ENCODE peak calls at places on chromosome X, in four cellular contexts. U is transverse colon, S is GM12878, R is K562. H is an unnamed sample.

GRCh38 chrX:100098660-100099375 is 311.3 kb downstream of the PCDH19 start:
- DNase-seq in U (no peak), S (no peak), R (no peak), H (no peak)

GRCh38 chrX:66914082-66914481 is 275.2 kb upstream of the EDA2R start:
- DNase-seq in U (peak; percentile 19), S (no peak), R (no peak), H (no peak)

GRCh38 chrX:153926594-153926862 is 464 bp upstream of the ARHGAP4 start:
- DNase-seq in U (no peak), S (no peak), R (no peak), H (no peak)

GRCh38 chrX:72052415-72053090 is 79.2 kb downstream of the RTL5 start:
- DNase-seq in U (no peak), S (no peak), R (no peak), H (no peak)

GRCh38 chrX:8849462-8849861 is 48.3 kb upstream of the FAM9A start:
- DNase-seq in U (no peak), S (no peak), R (no peak), H (no peak)

GRCh38 chrX:113305496-113305895 is 464.9 kb upstream of the AMOT start:
- DNase-seq in U (no peak), S (no peak), R (no peak), H (no peak)

GRCh38 chrX:155027509-155028066 is 944 bp downstream of the FUNDC2 start:
- DNase-seq in U (no peak), S (no peak), R (no peak), H (peak; percentile 67)

GRCh38 chrX:55342533-55343501 is 78.1 kb upstream of the PAGE3 start:
- DNase-seq in U (peak; percentile 39), S (peak; percentile 21), R (peak; percentile 41), H (no peak)

GRCh38 chrX:41779941-41780340 is 56.0 kb downstream of the GPR82 start:
- DNase-seq in U (no peak), S (no peak), R (no peak), H (no peak)

GRCh38 chrX:136761410-136761809 is 19.3 kb downstream of the ARHGEF6 start:
- DNase-seq in U (no peak), S (no peak), R (no peak), H (no peak)

GRCh38 chrX:134377537-134377936 is 82.4 kb upstream of the HPRT1 start:
- DNase-seq in U (no peak), S (no peak), R (no peak), H (no peak)

GRCh38 chrX:141814213-141814857 is 23.8 kb upstream of the MAGEC3 start:
- DNase-seq in U (no peak), S (no peak), R (no peak), H (no peak)
- H3K27ac ChIP-seq in U (no peak overlapping the region), S (no peak overlapping the region), R (no peak overlapping the region), H (no peak overlapping the region)

GRCh38 chrX:13688384-13688771 is 550 bp upstream of the RAB9A start:
- DNase-seq in U (no peak), S (no peak), R (no peak), H (no peak)

GRCh38 chrX:13690836-13691235 is 1.9 kb downstream of the RAB9A start:
- DNase-seq in U (no peak), S (no peak), R (no peak), H (no peak)

GRCh38 chrX:13689519-13690211 is 737 bp downstream of the RAB9A start:
- DNase-seq in U (no peak), S (no peak), R (no peak), H (no peak)

GRCh38 chrX:13687203-13687602 is 1.7 kb upstream of the RAB9A start:
- DNase-seq in U (no peak), S (no peak), R (no peak), H (no peak)

DNA sequence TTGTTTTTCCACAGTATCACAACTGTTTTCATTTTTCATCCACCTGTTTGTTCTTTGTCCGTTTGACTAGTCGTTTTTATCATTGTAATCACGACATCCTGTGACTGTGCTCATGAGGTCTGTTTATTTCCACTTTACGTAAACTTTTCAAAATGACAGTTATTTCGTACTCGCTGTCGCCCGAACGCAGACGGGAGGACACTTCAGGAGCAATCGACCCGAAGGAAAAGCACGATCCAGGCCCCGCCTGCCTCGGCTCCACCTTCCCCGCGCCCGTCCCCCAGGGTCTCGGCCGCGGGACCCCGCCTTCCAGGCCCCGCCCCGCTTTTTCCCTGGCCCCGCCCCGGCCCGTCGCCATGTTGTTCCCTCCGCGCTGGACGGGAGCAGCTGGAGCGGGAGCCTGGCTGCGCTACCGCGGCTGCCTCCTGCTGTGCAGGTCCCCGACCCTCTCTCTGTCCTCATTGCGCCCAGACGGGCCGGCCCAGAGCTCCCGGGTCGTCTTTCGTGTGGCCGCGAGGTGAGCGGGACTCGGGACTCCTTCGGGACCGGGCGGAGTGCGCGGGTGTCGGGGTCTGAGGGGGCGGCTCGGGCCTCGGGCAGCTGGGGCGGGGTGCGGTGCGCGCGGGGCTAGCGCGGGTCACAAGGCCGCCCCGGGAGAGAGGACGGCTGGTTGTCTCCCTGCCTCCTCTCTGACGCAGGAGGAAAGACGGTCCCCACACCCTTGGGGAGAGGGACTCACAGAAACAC is at the start of gene RAB9A:
- DNase-seq in U (peak; percentile 91), S (no peak), R (peak; percentile 91), H (peak; percentile 92)
- TF ChIP-seq POLR2A in U (peak; percentile 93), S (peak; percentile 86), R (peak; percentile 88), H (peak; percentile 85)

DNA sequence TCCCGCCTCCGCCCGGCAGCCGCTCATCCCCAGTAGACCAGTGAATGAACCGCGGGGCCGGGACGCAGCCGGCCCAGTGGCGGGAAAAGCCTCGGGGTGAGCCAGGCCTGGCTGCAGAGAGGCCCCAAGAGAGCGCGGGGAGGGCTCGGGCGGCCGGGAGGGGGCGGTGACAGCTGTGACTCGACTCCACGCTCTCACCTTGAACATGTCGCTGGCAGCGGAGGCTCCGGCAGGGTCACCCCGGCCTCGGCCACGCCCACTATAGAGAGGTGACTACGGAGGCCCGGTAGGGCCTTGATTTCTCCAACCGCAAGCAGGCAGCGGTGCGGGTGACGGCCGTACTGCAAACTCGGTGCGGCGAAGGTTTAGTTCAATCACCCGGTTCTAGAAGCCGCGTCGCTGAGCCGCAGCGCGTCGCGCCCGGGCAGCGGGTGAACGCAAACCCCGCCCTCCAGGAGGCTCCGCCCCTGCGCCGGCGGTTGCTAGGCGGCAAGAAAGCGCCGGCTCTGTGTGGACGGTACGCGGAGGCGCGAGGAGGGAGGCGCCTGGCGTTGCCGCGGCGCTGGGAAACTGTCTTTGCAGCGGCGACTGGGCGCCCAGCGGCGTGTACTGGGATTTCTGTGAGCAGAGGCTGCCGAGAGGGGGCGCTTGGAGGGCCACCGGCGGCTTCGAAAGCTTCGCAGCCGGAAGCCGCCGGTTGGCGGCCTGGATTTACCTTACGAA is at the start of the genes APOO and CXorf58:
- DNase-seq in U (peak; percentile 92), S (peak; percentile 54), R (peak; percentile 88), H (peak; percentile 95)
- TF ChIP-seq EP300 in U (no peak), S (no peak), R (peak; percentile 4), H (no peak)

GRCh38 chrX:28312259-28312658 is 275.0 kb upstream of the IL1RAPL1 start:
- DNase-seq in U (no peak), S (no peak), R (no peak), H (no peak)

GRCh38 chrX:28312965-28313364 is 274.3 kb upstream of the IL1RAPL1 start:
- DNase-seq in U (no peak), S (no peak), R (no peak), H (no peak)
- H3K27ac ChIP-seq in U (no peak overlapping the region), S (no peak overlapping the region), R (no peak overlapping the region), H (no peak overlapping the region)

DNA sequence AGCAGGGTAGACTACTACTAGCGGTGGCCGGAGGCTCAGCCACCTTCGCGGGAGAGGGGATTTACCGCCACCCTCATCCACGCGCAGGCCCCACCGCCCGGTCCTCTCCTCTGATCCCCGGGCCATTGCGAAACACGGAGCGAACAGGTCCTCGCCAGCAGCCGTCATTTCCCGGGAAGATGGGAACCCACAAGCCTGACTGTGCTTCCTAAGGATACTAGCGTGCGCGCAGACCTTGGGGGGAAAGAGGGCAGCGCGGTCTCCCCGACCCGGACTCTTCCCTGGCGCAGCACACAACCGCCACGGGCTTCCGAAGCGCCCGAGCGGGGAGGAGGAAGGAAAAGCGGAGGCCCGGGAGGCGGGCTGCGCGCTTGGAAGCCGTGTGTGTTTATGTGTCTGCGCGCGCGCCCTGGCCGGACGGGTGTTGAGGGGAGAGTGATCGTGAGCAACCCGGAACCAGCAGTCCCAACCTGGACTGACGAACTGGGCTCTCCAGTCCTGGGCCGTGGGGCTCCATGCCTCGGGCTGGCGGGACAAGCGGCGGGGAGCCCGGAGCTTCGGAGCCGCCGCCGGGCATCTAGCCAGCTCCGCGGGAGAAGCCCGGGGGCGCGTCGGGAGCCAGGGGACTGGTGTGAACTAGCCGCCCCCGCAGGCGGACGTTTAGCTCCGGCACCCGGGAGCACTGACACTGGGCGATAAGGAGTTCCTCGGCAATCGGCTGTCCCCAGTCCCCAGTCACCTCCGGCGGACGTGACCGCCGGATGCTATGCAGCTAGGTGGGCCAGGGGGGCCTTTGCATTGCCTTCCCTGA is 74.6 kb upstream of the BCOR start:
- DNase-seq in U (peak; percentile 64), S (no peak), R (peak; percentile 76), H (peak; percentile 88)
- TF ChIP-seq POLR2A in U (peak; percentile 64), S (peak; percentile 65), R (peak; percentile 67), H (peak; percentile 38)

GRCh38 chrX:12946406-12946805 is 28.5 kb upstream of the TMSB4X start:
- DNase-seq in U (no peak), S (no peak), R (no peak), H (no peak)

GRCh38 chrX:12946838-12947544 is 27.9 kb upstream of the TMSB4X start:
- DNase-seq in U (peak; percentile 86), S (peak; percentile 85), R (peak; percentile 71), H (peak; percentile 83)

GRCh38 chrX:12949205-12949926 is 25.5 kb upstream of the TMSB4X start:
- DNase-seq in U (no peak), S (peak; percentile 45), R (no peak), H (no peak)

GRCh38 chrX:12948495-12948894 is 26.4 kb upstream of the TMSB4X start:
- DNase-seq in U (no peak), S (no peak), R (no peak), H (no peak)

DNA sequence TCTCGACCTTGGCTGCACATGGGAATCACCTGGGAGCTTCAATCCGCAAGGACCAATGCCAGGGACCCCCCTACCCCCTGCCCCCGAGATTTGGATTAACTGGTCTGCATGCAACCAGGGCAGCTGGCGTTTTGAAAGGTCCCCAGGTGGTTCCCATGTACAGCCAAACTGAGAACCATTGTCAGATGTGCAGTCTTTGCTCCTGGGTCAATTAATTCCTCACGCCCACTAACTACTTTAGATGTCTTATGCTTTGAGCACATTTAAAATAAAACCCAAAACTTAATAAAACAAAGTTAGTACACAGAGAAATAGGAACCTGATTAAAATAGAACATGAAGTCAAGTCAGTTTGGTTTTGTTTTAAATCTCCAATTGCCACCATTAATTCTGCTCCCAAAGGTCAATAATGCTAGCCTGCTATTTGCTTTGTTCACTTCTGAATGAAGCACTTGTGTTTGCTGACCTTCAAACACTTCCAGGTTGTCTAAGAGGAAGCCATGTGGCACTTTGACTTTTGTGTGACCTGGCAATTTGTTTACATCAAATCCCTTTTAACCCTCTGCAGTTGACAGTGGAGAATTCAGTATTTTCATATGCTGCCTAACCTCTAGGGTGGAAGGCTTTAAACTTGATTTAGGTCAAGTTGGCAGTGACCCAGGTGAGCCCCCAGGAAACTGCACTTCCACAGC is 27.2 kb upstream of the TMSB4X start:
- DNase-seq in U (no peak), S (no peak), R (no peak), H (no peak)
- TF ChIP-seq EP300 in U (no peak), S (no peak), R (no peak), H (no peak)